ENCODE peak calls at places on chromosomes 7 and 10, in seven cellular contexts. One of them, this sample, is unnamed.

GRCh38 chr10:113131611-113132330 is 181.7 kb downstream of the TCF7L2 start:
- DNase-seq in ELR: peak
- DNase-seq in adipocyte: peak
- DNase-seq in stimulated activated CD4-positive, alpha-beta T cell treated with anti-CD3 and anti-CD28 coated beads, Interleukin-15, amount 100 ng/mL, for 24 hours: no peak
- DNase-seq in activated CD4-positive, alpha-beta T cell treated with anti-CD3 and anti-CD28 coated beads for 24 hours: no peak
- DNase-seq in sigmoid colon: no peak
- DNase-seq in IMR-90: peak
- DNase-seq in this sample: no peak

GRCh38 chr10:72367301-72367970 is 12.7 kb upstream of the DNAJB12 start:
- DNase-seq in activated CD4-positive, alpha-beta T cell treated with anti-CD3 and anti-CD28 coated beads for 24 hours: no peak
- DNase-seq in ELR: no peak
- DNase-seq in IMR-90: peak
- DNase-seq in stimulated activated CD4-positive, alpha-beta T cell treated with anti-CD3 and anti-CD28 coated beads, Interleukin-15, amount 100 ng/mL, for 24 hours: no peak
- DNase-seq in sigmoid colon: no peak
- DNase-seq in adipocyte: peak
- DNase-seq in this sample: no peak

GRCh38 chr10:126686732-126687693 is 16.5 kb upstream of the C10orf90 start:
- DNase-seq in sigmoid colon: no peak
- DNase-seq in activated CD4-positive, alpha-beta T cell treated with anti-CD3 and anti-CD28 coated beads for 24 hours: no peak
- DNase-seq in IMR-90: no peak
- DNase-seq in ELR: no peak
- DNase-seq in adipocyte: no peak
- DNase-seq in stimulated activated CD4-positive, alpha-beta T cell treated with anti-CD3 and anti-CD28 coated beads, Interleukin-15, amount 100 ng/mL, for 24 hours: no peak
- DNase-seq in this sample: no peak

GRCh38 chr7:30924624-30925023 is 13.0 kb downstream of the AQP1 start:
- DNase-seq in activated CD4-positive, alpha-beta T cell treated with anti-CD3 and anti-CD28 coated beads for 24 hours: no peak
- DNase-seq in IMR-90: no peak
- DNase-seq in adipocyte: no peak
- DNase-seq in sigmoid colon: no peak
- DNase-seq in ELR: no peak
- DNase-seq in stimulated activated CD4-positive, alpha-beta T cell treated with anti-CD3 and anti-CD28 coated beads, Interleukin-15, amount 100 ng/mL, for 24 hours: peak
- DNase-seq in this sample: no peak

GRCh38 chr10:69952069-69952800 is 100.4 kb upstream of the MACROH2A2 start:
- DNase-seq in sigmoid colon: peak
- DNase-seq in activated CD4-positive, alpha-beta T cell treated with anti-CD3 and anti-CD28 coated beads for 24 hours: no peak
- DNase-seq in IMR-90: no peak
- DNase-seq in ELR: no peak
- DNase-seq in adipocyte: no peak
- DNase-seq in stimulated activated CD4-positive, alpha-beta T cell treated with anti-CD3 and anti-CD28 coated beads, Interleukin-15, amount 100 ng/mL, for 24 hours: no peak
- DNase-seq in this sample: no peak

GRCh38 chr7:923108-924041 is 31.1 kb downstream of the ADAP1 start:
- DNase-seq in ELR: peak
- DNase-seq in IMR-90: peak
- DNase-seq in sigmoid colon: peak
- DNase-seq in adipocyte: no peak
- DNase-seq in activated CD4-positive, alpha-beta T cell treated with anti-CD3 and anti-CD28 coated beads for 24 hours: peak
- DNase-seq in stimulated activated CD4-positive, alpha-beta T cell treated with anti-CD3 and anti-CD28 coated beads, Interleukin-15, amount 100 ng/mL, for 24 hours: peak
- DNase-seq in this sample: no peak

GRCh38 chr10:130441041-130441440 is 304.9 kb downstream of the GLRX3 start:
- DNase-seq in activated CD4-positive, alpha-beta T cell treated with anti-CD3 and anti-CD28 coated beads for 24 hours: no peak
- DNase-seq in sigmoid colon: no peak
- DNase-seq in IMR-90: no peak
- DNase-seq in adipocyte: no peak
- DNase-seq in stimulated activated CD4-positive, alpha-beta T cell treated with anti-CD3 and anti-CD28 coated beads, Interleukin-15, amount 100 ng/mL, for 24 hours: no peak
- DNase-seq in ELR: no peak
- DNase-seq in this sample: no peak

GRCh38 chr10:44261296-44261695 is 123.6 kb downstream of the CXCL12 start:
- DNase-seq in ELR: no peak
- DNase-seq in IMR-90: no peak
- DNase-seq in adipocyte: no peak
- DNase-seq in activated CD4-positive, alpha-beta T cell treated with anti-CD3 and anti-CD28 coated beads for 24 hours: no peak
- DNase-seq in sigmoid colon: no peak
- DNase-seq in stimulated activated CD4-positive, alpha-beta T cell treated with anti-CD3 and anti-CD28 coated beads, Interleukin-15, amount 100 ng/mL, for 24 hours: no peak
- DNase-seq in this sample: no peak

GRCh38 chr10:56823849-56824248 is 462.8 kb upstream of the ZWINT start:
- DNase-seq in stimulated activated CD4-positive, alpha-beta T cell treated with anti-CD3 and anti-CD28 coated beads, Interleukin-15, amount 100 ng/mL, for 24 hours: no peak
- DNase-seq in activated CD4-positive, alpha-beta T cell treated with anti-CD3 and anti-CD28 coated beads for 24 hours: no peak
- DNase-seq in IMR-90: no peak
- DNase-seq in adipocyte: peak
- DNase-seq in sigmoid colon: no peak
- DNase-seq in ELR: no peak
- DNase-seq in this sample: peak